ENCODE peak calls at places on chromosome 1, in four cellular contexts. B is foreskin fibroblast, E is A172, W is AG09309. P is an unnamed sample.
A peak's percentile ranks its signal among the peaks of the same experiment; 100 is the strongest.

GRCh38 chr1:209652873-209653401 is 712 bp upstream of the LAMB3 start:
- DNase-seq in E (peak; percentile 87), W (no peak), B (no peak), P (no peak)

GRCh38 chr1:25028910-25029599 is 99.0 kb upstream of the RUNX3 start:
- DNase-seq in B (no peak), E (no peak), W (no peak), P (no peak)

GRCh38 chr1:166594646-166595045 is 244.6 kb upstream of the POGK start:
- DNase-seq in W (no peak), E (no peak), B (no peak), P (no peak)

GRCh38 chr1:212285685-212286436 is 651 bp downstream of the PPP2R5A start:
- DNase-seq in B (peak; percentile 41), E (peak; percentile 54), W (no peak), P (peak; percentile 21)

GRCh38 chr1:27257155-27257554 is 22.7 kb downstream of the WDTC1 start:
- DNase-seq in B (no peak), E (no peak), W (no peak), P (no peak)

GRCh38 chr1:226643167-226643566 is 94.6 kb downstream of the STUM start:
- DNase-seq in W (no peak), E (peak; percentile 78), B (no peak), P (no peak)

GRCh38 chr1:20603473-20604464 is 14.9 kb downstream of the CDA start:
- DNase-seq in W (peak; percentile 82), B (peak; percentile 94), E (peak; percentile 85), P (no peak)

GRCh38 chr1:116861137-116861536 is 48.6 kb upstream of the PTGFRN start:
- DNase-seq in W (no peak), B (no peak), E (no peak), P (no peak)

GRCh38 chr1:39081266-39082139 is 55.4 kb downstream of the NDUFS5 start:
- DNase-seq in E (no peak), W (no peak), B (no peak), P (no peak)

P was measured in GOT3.